ENCODE peak calls at places on chromosomes 4 and X, in eight cellular contexts. F is testis, Q is hepatocyte, M is A549, O is ovary, D is GM23248, S is adrenal gland, X is upper lobe of left lung. Y is an unnamed sample. For H3K4me1 and H3K9me3, the result is how much of the 10 kb centered on the place peaks cover.

GRCh38 chr4:16205298-16206164 is 20.7 kb downstream of the TAPT1 start:
- DNase-seq in F (no peak), Q (peak), M (peak), O (no peak), D (peak), S (no peak), X (no peak), Y (no peak)

GRCh38 chrX:149909324-149910177 is 19.8 kb upstream of the HSFX4 start:
- DNase-seq in F (no peak), Q (no peak), M (no peak), O (no peak), D (no peak), S (no peak), X (no peak), Y (no peak)

GRCh38 chrX:42615161-42615563 is 162.8 kb downstream of the PPP1R2C start:
- DNase-seq in F (no peak), Q (peak), M (no peak), O (no peak), D (no peak), S (no peak), X (no peak), Y (no peak)

GRCh38 chr4:26238782-26239647 is 81.8 kb upstream of the RBPJ start:
- DNase-seq in F (no peak), Q (peak), M (no peak), O (no peak), D (peak), S (peak), X (no peak), Y (peak)

GRCh38 chrX:134006484-134007161 is 21.2 kb upstream of the GPC3 start:
- DNase-seq in F (no peak), Q (no peak), M (no peak), O (no peak), D (no peak), S (no peak), X (no peak), Y (no peak)

GRCh38 chr4:39528056-39528465 is 822 bp upstream of the UGDH start:
- DNase-seq in F (no peak), Q (no peak), M (peak), O (peak), D (peak), S (no peak), X (no peak), Y (peak)

GRCh38 chr4:17324431-17324830 is 187.5 kb downstream of the QDPR start:
- DNase-seq in F (peak), Q (peak), M (no peak), O (peak), D (peak), S (peak), X (no peak), Y (peak)

GRCh38 chrX:110087485-110088356 is 84.8 kb downstream of the TMEM164 start:
- DNase-seq in F (no peak), Q (peak), M (peak), O (no peak), D (peak), S (peak), X (no peak), Y (peak)

GRCh38 chr4:8052160-8052691 is 106.4 kb downstream of the ABLIM2 start:
- DNase-seq in F (no peak), Q (no peak), M (no peak), O (no peak), D (no peak), S (no peak), X (no peak), Y (no peak)

GRCh38 chr4:41358626-41359025 is 101.9 kb downstream of the UCHL1 start:
- DNase-seq in F (no peak), Q (no peak), M (no peak), O (no peak), D (peak), S (no peak), X (no peak), Y (peak)

GRCh38 chr4:87823741-87824140 is 9.0 kb upstream of the MEPE start:
- DNase-seq in F (no peak), Q (no peak), M (no peak), O (no peak), D (no peak), S (no peak), X (no peak), Y (no peak)

GRCh38 chrX:19046343-19047215 is 62.7 kb upstream of the PHKA2 start:
- DNase-seq in F (no peak), Q (peak), M (peak), O (no peak), D (peak), S (no peak), X (no peak), Y (peak)

GRCh38 chrX:152632445-152633097 is 5.1 kb upstream of the GABRQ start:
- DNase-seq in F (peak), Q (peak), M (peak), O (no peak), D (peak), S (peak), X (no peak), Y (no peak)

GRCh38 chr4:151671541-151672059 is 89.2 kb downstream of the GATB start:
- DNase-seq in F (peak), Q (no peak), M (no peak), O (no peak), D (no peak), S (peak), X (no peak), Y (no peak)

GRCh38 chr4:183242291-183242690 is 77.8 kb downstream of the CLDN22 start:
- DNase-seq in F (no peak), Q (no peak), M (no peak), O (no peak), D (no peak), S (no peak), X (no peak), Y (no peak)

GRCh38 chr4:141636771-141637460 is 533 bp downstream of the IL15 start:
- DNase-seq in F (peak), Q (peak), M (peak), O (peak), D (peak), S (peak), X (peak), Y (peak)

GRCh38 chr4:3287972-3288570 is 4.8 kb upstream of the RGS12 start:
- DNase-seq in F (peak), Q (no peak), M (no peak), O (no peak), D (no peak), S (no peak), X (peak), Y (no peak)

GRCh38 chr4:25883565-25883964 is 20.8 kb upstream of the SEL1L3 start:
- DNase-seq in F (no peak), Q (no peak), M (no peak), O (no peak), D (no peak), S (no peak), X (no peak), Y (no peak)

GRCh38 chr4:31370866-31371465 is 650.8 kb downstream of the PCDH7 start:
- DNase-seq in F (peak), Q (peak), M (peak), O (no peak), D (peak), S (no peak), X (no peak), Y (peak)

GRCh38 chr4:55524844-55525571 is 21.7 kb downstream of the CLOCK start:
- DNase-seq in F (no peak), Q (no peak), M (no peak), O (no peak), D (peak), S (no peak), X (no peak), Y (peak)

GRCh38 chr4:47640911-47641310 is 155.8 kb downstream of the ATP10D start:
- DNase-seq in F (no peak), Q (no peak), M (no peak), O (no peak), D (peak), S (no peak), X (no peak), Y (peak)

GRCh38 chr4:98586634-98587354 is 71.6 kb downstream of the TSPAN5 start:
- DNase-seq in F (no peak), Q (no peak), M (no peak), O (no peak), D (no peak), S (no peak), X (no peak), Y (no peak)
- H3K4me3 ChIP-seq in F (no peak), Q (no peak), M (no peak), O (no peak), D (no peak), S (no peak), X (no peak), Y (no peak)

GRCh38 chr4:94459462-94460161 is 7.9 kb downstream of the PDLIM5 start:
- DNase-seq in F (no peak), Q (peak), M (no peak), O (no peak), D (no peak), S (no peak), X (no peak), Y (no peak)
- H3K4me1 ChIP-seq in F (under half), Q (under half), M (half or more), O (under half), D (half or more), S (half or more), X (under half), Y (under half)

GRCh38 chr4:186723207-186724047 is at the start of gene FAT1:
- DNase-seq in F (peak), Q (peak), M (peak), O (peak), D (peak), S (peak), X (peak), Y (peak)
- H3K9me3 ChIP-seq in F (under half), Q (under half), M (under half), O (under half), D (under half), S (under half), X (under half), Y (under half)

GRCh38 chrX:115595049-115595448 is 34.1 kb downstream of the PLS3 start:
- DNase-seq in F (no peak), Q (no peak), M (no peak), O (no peak), D (no peak), S (no peak), X (no peak), Y (no peak)

GRCh38 chrX:115591420-115591819 is 30.4 kb downstream of the PLS3 start:
- DNase-seq in F (no peak), Q (no peak), M (no peak), O (no peak), D (no peak), S (no peak), X (no peak), Y (no peak)

GRCh38 chrX:115591856-115592842 is 31.2 kb downstream of the PLS3 start:
- DNase-seq in F (no peak), Q (no peak), M (no peak), O (no peak), D (no peak), S (no peak), X (no peak), Y (no peak)

GRCh38 chrX:115589419-115589818 is 28.4 kb downstream of the PLS3 start:
- DNase-seq in F (no peak), Q (peak), M (no peak), O (no peak), D (peak), S (no peak), X (no peak), Y (no peak)

GRCh38 chrX:115592997-115593734 is 32.2 kb downstream of the PLS3 start:
- DNase-seq in F (peak), Q (peak), M (no peak), O (no peak), D (peak), S (no peak), X (no peak), Y (peak)
- H3K4me3 ChIP-seq in F (no peak), Q (no peak), M (no peak), O (no peak), D (no peak), S (no peak), X (peak), Y (peak)